ENCODE peak calls at places on chromosomes 11 and 22, in six cellular contexts. H, D, X, V, J and A are unnamed samples. For H3K9me3, the result is how much of the 10 kb centered on the place peaks cover.

GRCh38 chr11:284081-285020 is 4.6 kb upstream of the PGGHG start:
- DNase-seq in H (no peak), D (no peak), X (peak), V (peak), J (peak), A (no peak)

GRCh38 chr22:45586651-45587405 is 84.1 kb downstream of the FBLN1 start:
- DNase-seq in H (no peak), D (no peak), X (no peak), V (no peak), J (no peak), A (no peak)

GRCh38 chr11:28759311-28759710 is 651.1 kb downstream of the METTL15 start:
- DNase-seq in H (peak), D (peak), X (no peak), V (no peak), J (no peak), A (no peak)

GRCh38 chr11:78168539-78169477 is 19.6 kb downstream of the KCTD21 start:
- DNase-seq in H (peak), D (peak), X (no peak), V (no peak), J (no peak), A (peak)

GRCh38 chr11:90329043-90329442 is 106.2 kb upstream of the CHORDC1 start:
- DNase-seq in H (no peak), D (no peak), X (no peak), V (no peak), J (no peak), A (no peak)

GRCh38 chr22:37178350-37179125 is 9.5 kb downstream of the C1QTNF6 start:
- DNase-seq in H (peak), D (peak), X (peak), V (no peak), J (peak), A (peak)

GRCh38 chr11:60810583-60810982 is 25.4 kb downstream of the MS4A10 start:
- DNase-seq in H (no peak), D (peak), X (no peak), V (no peak), J (no peak), A (no peak)

GRCh38 chr22:42357221-42357620 is 75.0 kb downstream of the NFAM1 start:
- DNase-seq in H (no peak), D (no peak), X (no peak), V (no peak), J (no peak), A (no peak)

GRCh38 chr11:5233268-5233667 is 1.0 kb downstream of the HBD start:
- DNase-seq in H (no peak), D (no peak), X (no peak), V (no peak), J (no peak), A (no peak)

GRCh38 chr22:39429916-39430575 is 26.8 kb upstream of the MGAT3 start:
- DNase-seq in H (no peak), D (no peak), X (peak), V (no peak), J (peak), A (no peak)

GRCh38 chr11:125423247-125423849 is 72.7 kb downstream of the FEZ1 start:
- DNase-seq in H (no peak), D (no peak), X (no peak), V (no peak), J (peak), A (no peak)
- TF ChIP-seq CTCF in H (no peak), D (peak), X (no peak), V (no peak), J (no peak), A (peak)

DNA sequence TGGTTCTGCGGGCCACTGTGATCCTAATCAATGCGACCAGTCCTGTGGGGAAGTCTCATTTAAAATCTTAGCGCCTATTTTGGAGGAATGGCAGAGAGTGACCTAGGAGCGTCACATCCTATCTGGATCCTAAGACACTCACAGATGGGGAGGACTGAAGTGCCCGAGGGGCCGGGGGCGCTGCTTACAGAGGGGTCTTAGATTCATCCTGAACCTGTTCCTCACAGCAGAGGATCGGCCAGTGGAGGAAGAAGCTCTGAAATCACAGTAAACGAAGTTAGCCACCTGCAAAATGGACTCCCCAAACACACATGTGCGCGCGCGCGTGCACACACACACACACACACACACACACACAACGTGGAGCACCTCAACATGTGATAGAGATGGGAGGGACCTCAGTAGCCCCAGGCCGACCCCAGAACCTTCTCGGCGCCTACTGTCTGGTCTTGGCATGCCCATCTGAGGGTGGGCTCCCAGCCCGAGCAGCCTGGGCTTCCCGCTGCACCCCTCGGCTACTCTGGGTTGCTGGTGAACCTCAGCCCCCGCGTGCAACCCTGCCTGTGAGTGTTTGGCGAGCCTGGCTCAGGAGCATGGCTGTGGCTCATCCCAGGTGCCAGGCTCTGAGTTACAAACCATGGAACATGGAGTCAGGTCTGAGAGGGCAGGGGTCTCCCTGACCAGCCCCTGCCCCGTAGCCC is 613.3 kb downstream of the TBC1D22A start:
- DNase-seq in H (no peak), D (no peak), X (no peak), V (peak), J (peak), A (peak)
- H3K9me3 ChIP-seq in H (under half), D (under half), X (under half), V (under half), J (under half), A (under half)

GRCh38 chr11:117970400-117971024 is 15.7 kb upstream of the IL10RA start:
- DNase-seq in H (no peak), D (peak), X (no peak), V (no peak), J (peak), A (no peak)
- TF ChIP-seq CTCF in H (no peak), D (no peak), X (no peak), V (no peak), J (no peak), A (no peak)

GRCh38 chr22:47448231-47449035 is 686.0 kb downstream of the TBC1D22A start:
- DNase-seq in H (no peak), D (no peak), X (no peak), V (no peak), J (no peak), A (no peak)

GRCh38 chr22:47449508-47450270 is 687.2 kb downstream of the TBC1D22A start:
- DNase-seq in H (no peak), D (no peak), X (no peak), V (no peak), J (no peak), A (no peak)

GRCh38 chr22:47450876-47451475 is 688.5 kb downstream of the TBC1D22A start:
- DNase-seq in H (no peak), D (no peak), X (no peak), V (no peak), J (no peak), A (no peak)

GRCh38 chr22:47453049-47453448 is 690.6 kb downstream of the TBC1D22A start:
- DNase-seq in H (no peak), D (no peak), X (no peak), V (no peak), J (no peak), A (no peak)

GRCh38 chr22:47452184-47452583 is 689.7 kb downstream of the TBC1D22A start:
- DNase-seq in H (no peak), D (no peak), X (no peak), V (no peak), J (no peak), A (no peak)
- H3K9me3 ChIP-seq in H (under half), D (under half), X (under half), V (under half), J (under half), A (under half)

DNA sequence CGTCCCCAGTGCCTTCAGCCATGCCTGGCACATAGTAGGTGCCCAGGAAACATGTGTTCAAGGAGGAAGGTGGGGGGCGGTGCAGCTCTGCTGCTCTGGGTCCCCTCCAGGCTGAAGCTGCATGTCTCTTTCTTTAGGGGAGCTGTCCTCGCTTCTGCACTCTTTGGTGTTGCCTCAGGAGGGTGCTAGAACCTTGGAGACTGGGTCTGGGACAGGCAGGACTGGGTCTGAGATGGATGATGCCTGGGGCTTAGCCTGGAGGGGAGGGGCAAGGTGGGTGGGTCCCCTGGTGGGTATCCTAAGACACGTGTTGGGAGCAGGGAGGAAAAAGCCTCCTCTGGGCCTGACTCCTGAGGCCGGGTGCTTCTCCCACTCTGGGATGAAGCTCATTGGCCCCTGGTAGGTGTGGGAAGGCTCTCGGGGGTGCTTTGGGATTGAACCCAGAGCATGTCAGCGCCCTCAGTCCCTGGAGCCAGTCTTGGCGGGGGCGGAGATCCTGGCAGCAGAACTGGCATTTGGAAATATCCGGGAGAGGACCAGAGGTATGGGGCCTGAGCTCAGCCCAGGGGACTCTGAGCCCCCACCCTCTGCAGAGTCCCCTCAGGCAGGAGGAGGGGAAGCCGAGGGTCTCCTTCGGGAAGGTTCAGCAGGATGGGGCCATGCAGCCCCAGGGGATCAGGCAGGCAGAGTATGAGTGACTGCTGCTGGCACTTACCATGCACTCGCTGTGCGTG is 6.7 kb upstream of the GSTP1 start:
- DNase-seq in H (no peak), D (no peak), X (no peak), V (no peak), J (no peak), A (no peak)
- TF ChIP-seq CTCF in H (no peak), D (no peak), X (no peak), V (no peak), J (no peak), A (no peak)